ENCODE peak calls at places on chromosomes 5 and 9, in ten cellular contexts. P, Y, J, Q, L, W, G, R, I and X are unnamed samples.

GRCh38 chr9:127555830-127556820 is 56.0 kb upstream of the STXBP1 start:
- DNase-seq in P (peak; percentile 86), Y (peak; percentile 90), J (peak; percentile 78), Q (peak; percentile 76), L (peak; percentile 93), W (peak; percentile 37), G (no peak), R (peak; percentile 90), I (peak; percentile 84), X (peak; percentile 37)

GRCh38 chr5:150302301-150303069 is at the start of gene ARSI:
- DNase-seq in P (no peak), Y (no peak), J (peak; percentile 42), Q (no peak), L (no peak), W (no peak), G (peak; percentile 49), R (peak; percentile 48), I (no peak), X (no peak)

GRCh38 chr9:88814521-88815101 is 176.7 kb upstream of the S1PR3 start:
- DNase-seq in P (no peak), Y (no peak), J (no peak), Q (no peak), L (no peak), W (no peak), G (no peak), R (peak; percentile 97), I (peak; percentile 82), X (no peak)

GRCh38 chr5:120164037-120164436 is 300.1 kb upstream of the PRR16 start:
- DNase-seq in P (no peak), Y (no peak), J (no peak), Q (no peak), L (no peak), W (no peak), G (no peak), R (no peak), I (no peak), X (no peak)

GRCh38 chr5:58582004-58582403 is 871 bp upstream of the RAB3C start:
- DNase-seq in P (no peak), Y (no peak), J (no peak), Q (no peak), L (no peak), W (peak; percentile 72), G (peak; percentile 25), R (no peak), I (no peak), X (no peak)

GRCh38 chr5:98106116-98107088 is 667.1 kb upstream of the RGMB start:
- DNase-seq in P (no peak), Y (no peak), J (no peak), Q (no peak), L (no peak), W (no peak), G (no peak), R (peak; percentile 87), I (peak; percentile 95), X (no peak)

GRCh38 chr5:373710-374602 is 52.4 kb downstream of the AHRR start:
- DNase-seq in P (no peak), Y (peak; percentile 19), J (peak; percentile 23), Q (peak; percentile 80), L (peak; percentile 87), W (peak; percentile 93), G (peak; percentile 23), R (peak; percentile 53), I (peak; percentile 48), X (no peak)

GRCh38 chr9:137725598-137725997 is 106.8 kb downstream of the EHMT1 start:
- DNase-seq in P (no peak), Y (no peak), J (no peak), Q (no peak), L (no peak), W (no peak), G (no peak), R (no peak), I (no peak), X (no peak)

GRCh38 chr5:136115183-136115865 is 17.3 kb upstream of the SMAD5 start:
- DNase-seq in P (no peak), Y (no peak), J (no peak), Q (no peak), L (no peak), W (no peak), G (no peak), R (no peak), I (no peak), X (no peak)

GRCh38 chr9:89218040-89218928 is 39.7 kb upstream of the SHC3 start:
- DNase-seq in P (no peak), Y (no peak), J (no peak), Q (no peak), L (no peak), W (peak; percentile 11), G (no peak), R (peak; percentile 28), I (no peak), X (no peak)

GRCh38 chr5:107671742-107672211 is 1.0 kb upstream of the EFNA5 start:
- DNase-seq in P (peak; percentile 24), Y (no peak), J (no peak), Q (no peak), L (no peak), W (peak; percentile 62), G (peak; percentile 53), R (peak; percentile 68), I (no peak), X (peak; percentile 74)

GRCh38 chr5:159902444-159903121 is 13.7 kb upstream of the ADRA1B start:
- DNase-seq in P (no peak), Y (no peak), J (no peak), Q (no peak), L (no peak), W (no peak), G (no peak), R (no peak), I (no peak), X (no peak)

GRCh38 chr9:134381671-134382505 is 55.6 kb downstream of the RXRA start:
- DNase-seq in P (peak; percentile 48), Y (no peak), J (peak; percentile 66), Q (peak; percentile 55), L (peak; percentile 78), W (no peak), G (no peak), R (no peak), I (no peak), X (peak; percentile 55)

GRCh38 chr5:58077387-58077786 is 382.5 kb downstream of the PLK2 start:
- DNase-seq in P (no peak), Y (no peak), J (no peak), Q (no peak), L (no peak), W (no peak), G (no peak), R (no peak), I (no peak), X (no peak)

GRCh38 chr9:91131433-91131839 is 230.3 kb downstream of the AUH start:
- DNase-seq in P (peak; percentile 92), Y (peak; percentile 22), J (peak; percentile 72), Q (peak; percentile 82), L (peak; percentile 89), W (no peak), G (no peak), R (peak; percentile 100), I (peak; percentile 99), X (no peak)

GRCh38 chr5:176803943-176804498 is 6.3 kb upstream of the UNC5A start:
- DNase-seq in P (no peak), Y (no peak), J (no peak), Q (peak; percentile 21), L (peak; percentile 52), W (no peak), G (no peak), R (peak; percentile 21), I (no peak), X (no peak)